ENCODE peak calls at places on chromosomes 13 and 19, in six cellular contexts. M, J, X, G, A and Y are unnamed samples.

GRCh38 chr19:371501-372160 is 27.0 kb upstream of the MIER2 start:
- DNase-seq in J (no peak), M (no peak), X (no peak), G (no peak), A (peak; percentile 41), Y (no peak)

GRCh38 chr19:40266111-40266510 is 19.0 kb downstream of the AKT2 start:
- DNase-seq in M (peak; percentile 76), A (no peak), X (no peak), G (peak; percentile 40), J (no peak), Y (no peak)

GRCh38 chr19:39175564-39175963 is 21.2 kb upstream of the NCCRP1 start:
- DNase-seq in M (no peak), A (no peak), J (no peak), G (no peak), X (no peak), Y (no peak)

GRCh38 chr13:38979891-38980627 is 10.6 kb downstream of the STOML3 start:
- DNase-seq in J (no peak), M (peak; percentile 22), G (no peak), X (no peak), A (no peak), Y (no peak)

GRCh38 chr19:35155441-35155840 is 906 bp downstream of the FXYD5 start:
- DNase-seq in M (no peak), G (no peak), X (no peak), A (no peak), J (no peak), Y (no peak)

GRCh38 chr13:108003626-108004025 is 211.7 kb downstream of the LIG4 start:
- DNase-seq in G (no peak), X (no peak), J (no peak), M (no peak), A (no peak), Y (no peak)

GRCh38 chr13:62643007-62643483 is 1227.4 kb upstream of the PCDH20 start:
- DNase-seq in M (no peak), A (peak; percentile 25), X (no peak), G (no peak), J (no peak), Y (no peak)

GRCh38 chr13:39023316-39023715 is 14.6 kb downstream of the PROSER1 start:
- DNase-seq in J (no peak), X (no peak), A (no peak), M (no peak), G (no peak), Y (no peak)